ENCODE peak calls at places on chromosome 2, in ten cellular contexts. J is coronary artery, C is progenitor cell of endocrine pancreas, K is fibroblast of lung, M is transverse colon, S is type B pancreatic cell, D is WTC11, V is WERI-Rb-1, N is right atrium auricular region, L is neural progenitor cell. R is an unnamed sample.

GRCh38 chr2:98901702-98902101 is 34.3 kb downstream of the CRACDL start:
- DNase-seq in J (no peak), C (no peak), K (no peak), M (no peak), S (no peak), D (no peak), V (no peak), N (no peak), L (no peak), R (no peak)

GRCh38 chr2:24830351-24830750 is 37.1 kb downstream of the CENPO start:
- DNase-seq in J (peak), C (no peak), K (peak), M (peak), S (no peak), D (peak), V (no peak), N (no peak), L (no peak), R (peak)

GRCh38 chr2:157572725-157573124 is 55.9 kb downstream of the ACVR1C start:
- DNase-seq in J (no peak), C (no peak), K (no peak), M (no peak), S (no peak), D (no peak), V (no peak), N (no peak), L (no peak), R (peak)

GRCh38 chr2:5474716-5475115 is 217.5 kb upstream of the SOX11 start:
- DNase-seq in J (no peak), C (no peak), K (no peak), M (no peak), S (no peak), D (no peak), V (no peak), N (no peak), L (no peak), R (no peak)

GRCh38 chr2:207357216-207357615 is 172.5 kb upstream of the CREB1 start:
- DNase-seq in J (no peak), C (no peak), K (no peak), M (no peak), S (no peak), D (no peak), V (no peak), N (no peak), L (no peak), R (no peak)

GRCh38 chr2:11508279-11508678 is 25.6 kb upstream of the GREB1 start:
- DNase-seq in J (no peak), C (no peak), K (peak), M (no peak), S (no peak), D (no peak), V (no peak), N (no peak), L (no peak), R (no peak)

GRCh38 chr2:199572571-199572970 is 114.8 kb upstream of the SATB2 start:
- DNase-seq in J (no peak), C (no peak), K (no peak), M (no peak), S (no peak), D (no peak), V (no peak), N (no peak), L (no peak), R (no peak)

GRCh38 chr2:33900610-33901009 is 301.5 kb upstream of the FAM98A start:
- DNase-seq in J (no peak), C (no peak), K (no peak), M (no peak), S (no peak), D (no peak), V (no peak), N (no peak), L (no peak), R (no peak)

GRCh38 chr2:239776441-239777033 is 248.6 kb downstream of the NDUFA10 start:
- DNase-seq in J (peak), C (no peak), K (no peak), M (no peak), S (no peak), D (no peak), V (no peak), N (no peak), L (no peak), R (no peak)

GRCh38 chr2:71561441-71562267 is 108.3 kb downstream of the DYSF start:
- DNase-seq in J (no peak), C (no peak), K (no peak), M (no peak), S (no peak), D (no peak), V (no peak), N (no peak), L (no peak), R (no peak)

GRCh38 chr2:15427987-15428386 is 133.1 kb downstream of the NBAS start:
- DNase-seq in J (no peak), C (no peak), K (no peak), M (no peak), S (no peak), D (no peak), V (no peak), N (no peak), L (no peak), R (no peak)

GRCh38 chr2:177600917-177601316 is 208.3 kb downstream of the AGPS start:
- DNase-seq in J (no peak), C (no peak), K (no peak), M (no peak), S (no peak), D (no peak), V (no peak), N (no peak), L (no peak), R (no peak)

GRCh38 chr2:223969856-223970255 is 12.6 kb downstream of the MRPL44 start:
- DNase-seq in J (no peak), C (no peak), K (no peak), M (no peak), S (no peak), D (no peak), V (no peak), N (no peak), L (no peak), R (no peak)

GRCh38 chr2:219186754-219187456 is 8.8 kb downstream of the RETREG2 start:
- DNase-seq in J (no peak), C (no peak), K (no peak), M (no peak), S (no peak), D (no peak), V (no peak), N (no peak), L (no peak), R (no peak)

GRCh38 chr2:168490015-168490874 is 34.2 kb downstream of the CERS6 start:
- DNase-seq in J (no peak), C (no peak), K (peak), M (no peak), S (no peak), D (no peak), V (no peak), N (no peak), L (peak), R (peak)

GRCh38 chr2:212726403-212726802 is 187.8 kb upstream of the ERBB4 start:
- DNase-seq in J (no peak), C (no peak), K (no peak), M (no peak), S (no peak), D (no peak), V (no peak), N (no peak), L (no peak), R (no peak)

GRCh38 chr2:96117701-96118588 is 1.6 kb upstream of the ADRA2B start:
- DNase-seq in J (no peak), C (no peak), K (no peak), M (no peak), S (no peak), D (peak), V (peak), N (no peak), L (peak), R (no peak)

GRCh38 chr2:174120346-174120745 is 128.0 kb downstream of the OLA1 start:
- DNase-seq in J (no peak), C (no peak), K (peak), M (no peak), S (no peak), D (no peak), V (no peak), N (no peak), L (no peak), R (peak)

GRCh38 chr2:235666240-235666781 is 172.5 kb downstream of the AGAP1 start:
- DNase-seq in J (no peak), C (no peak), K (peak), M (no peak), S (no peak), D (no peak), V (peak), N (no peak), L (peak), R (peak)

GRCh38 chr2:10278029-10278762 is 24.5 kb upstream of the HPCAL1 start:
- DNase-seq in J (no peak), C (no peak), K (peak), M (peak), S (no peak), D (no peak), V (no peak), N (peak), L (no peak), R (peak)

DNA sequence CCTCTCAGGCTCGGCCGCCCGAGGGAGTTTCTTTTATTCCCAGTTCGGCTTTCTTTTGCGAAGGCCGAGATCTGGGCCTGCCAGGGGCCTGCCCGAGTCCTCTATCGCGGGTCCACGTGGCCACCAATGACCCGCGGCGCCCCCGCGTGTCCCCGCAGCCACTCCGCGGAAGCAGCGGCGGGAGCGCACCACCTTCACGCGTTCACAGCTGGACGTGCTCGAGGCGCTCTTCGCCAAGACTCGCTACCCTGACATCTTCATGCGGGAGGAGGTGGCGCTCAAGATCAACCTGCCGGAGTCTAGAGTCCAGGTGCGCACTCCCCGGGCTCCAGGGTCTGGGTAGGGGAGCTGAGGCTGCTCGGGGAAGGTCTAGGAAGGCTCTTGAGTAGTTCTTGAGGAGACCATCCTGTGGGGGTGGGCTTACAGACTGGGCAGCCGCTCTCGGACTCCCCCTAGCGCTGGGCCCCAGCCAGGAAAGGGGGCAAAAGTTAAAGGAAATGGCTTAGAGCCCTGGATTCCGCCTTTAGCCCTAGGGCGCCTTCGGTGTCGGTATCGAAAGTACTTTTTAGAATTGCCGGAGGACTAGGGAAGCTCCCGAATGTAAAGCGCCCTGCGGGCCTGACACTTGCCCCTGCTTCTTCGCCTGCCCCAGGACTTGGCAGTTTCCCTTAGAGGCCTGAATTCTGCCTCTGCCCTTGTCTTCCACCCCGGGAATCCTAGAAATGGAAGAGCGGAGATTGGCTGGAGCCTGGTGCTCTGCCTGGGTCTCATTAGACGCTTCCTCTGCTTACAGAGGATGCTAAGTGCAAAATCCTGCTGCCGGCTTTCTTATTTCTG is 3.5 kb downstream of the OTX1 start:
- DNase-seq in J (no peak), C (peak), K (no peak), M (peak), S (peak), D (peak), V (peak), N (no peak), L (peak), R (no peak)
- TF ChIP-seq CTCF in J (no peak), C (peak), K (no peak), M (peak), S (peak), D (peak), V (no peak), N (no peak), L (peak), R (no peak)

GRCh38 chr2:35343135-35343534 is 1012.4 kb upstream of the CRIM1 start:
- DNase-seq in J (no peak), C (no peak), K (no peak), M (no peak), S (no peak), D (no peak), V (no peak), N (no peak), L (peak), R (peak)

GRCh38 chr2:35337922-35338321 is 1017.7 kb upstream of the CRIM1 start:
- DNase-seq in J (no peak), C (no peak), K (no peak), M (no peak), S (no peak), D (no peak), V (no peak), N (no peak), L (no peak), R (no peak)
- TF ChIP-seq CTCF in J (no peak), C (no peak), K (no peak), M (no peak), S (no peak), D (no peak), V (no peak), N (no peak), L (no peak), R (no peak)

DNA sequence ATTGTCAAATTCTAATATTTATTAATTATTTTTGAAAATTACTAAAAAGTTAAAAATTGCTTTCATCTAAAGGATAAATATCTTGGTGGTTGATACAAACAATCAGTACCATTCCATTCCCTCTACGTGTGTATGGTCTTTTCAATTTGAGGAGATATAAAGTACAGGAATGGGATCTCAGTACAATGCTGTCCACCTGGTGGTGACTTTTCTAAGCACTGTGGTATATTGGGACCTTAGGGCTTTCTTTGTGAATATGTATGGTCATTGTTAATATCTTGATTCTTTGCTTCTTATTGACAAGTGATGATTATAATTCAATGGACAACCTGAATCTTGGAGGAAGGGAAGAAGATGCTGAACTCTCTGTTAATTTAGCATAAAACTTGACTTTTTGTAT is 83.1 kb downstream of the NBEAL1 start:
- DNase-seq in J (no peak), C (no peak), K (no peak), M (no peak), S (no peak), D (no peak), V (no peak), N (no peak), L (no peak), R (peak)
- TF ChIP-seq CTCF in J (no peak), C (peak), K (peak), M (peak), S (peak), D (no peak), V (peak), N (no peak), L (peak), R (peak)

GRCh38 chr2:231611273-231612198 is 18.9 kb downstream of the TEX44 start:
- DNase-seq in J (peak), C (no peak), K (peak), M (peak), S (no peak), D (peak), V (peak), N (peak), L (peak), R (peak)
- TF ChIP-seq CTCF in J (no peak), C (no peak), K (peak), M (peak), S (peak), D (no peak), V (peak), N (no peak), L (peak), R (no peak)

GRCh38 chr2:233033672-233034071 is 1.2 kb downstream of the NEU2 start:
- DNase-seq in J (peak), C (no peak), K (no peak), M (no peak), S (no peak), D (no peak), V (no peak), N (no peak), L (no peak), R (no peak)

GRCh38 chr2:233034091-233034882 is 1.8 kb downstream of the NEU2 start:
- DNase-seq in J (peak), C (no peak), K (no peak), M (no peak), S (no peak), D (no peak), V (no peak), N (no peak), L (no peak), R (no peak)

GRCh38 chr2:233032551-233033320 is at the start of gene NEU2:
- DNase-seq in J (peak), C (no peak), K (peak), M (no peak), S (no peak), D (no peak), V (no peak), N (no peak), L (no peak), R (no peak)

GRCh38 chr2:233029321-233029720 is 3.2 kb upstream of the NEU2 start:
- DNase-seq in J (no peak), C (no peak), K (no peak), M (no peak), S (no peak), D (no peak), V (no peak), N (no peak), L (no peak), R (peak)

DNA sequence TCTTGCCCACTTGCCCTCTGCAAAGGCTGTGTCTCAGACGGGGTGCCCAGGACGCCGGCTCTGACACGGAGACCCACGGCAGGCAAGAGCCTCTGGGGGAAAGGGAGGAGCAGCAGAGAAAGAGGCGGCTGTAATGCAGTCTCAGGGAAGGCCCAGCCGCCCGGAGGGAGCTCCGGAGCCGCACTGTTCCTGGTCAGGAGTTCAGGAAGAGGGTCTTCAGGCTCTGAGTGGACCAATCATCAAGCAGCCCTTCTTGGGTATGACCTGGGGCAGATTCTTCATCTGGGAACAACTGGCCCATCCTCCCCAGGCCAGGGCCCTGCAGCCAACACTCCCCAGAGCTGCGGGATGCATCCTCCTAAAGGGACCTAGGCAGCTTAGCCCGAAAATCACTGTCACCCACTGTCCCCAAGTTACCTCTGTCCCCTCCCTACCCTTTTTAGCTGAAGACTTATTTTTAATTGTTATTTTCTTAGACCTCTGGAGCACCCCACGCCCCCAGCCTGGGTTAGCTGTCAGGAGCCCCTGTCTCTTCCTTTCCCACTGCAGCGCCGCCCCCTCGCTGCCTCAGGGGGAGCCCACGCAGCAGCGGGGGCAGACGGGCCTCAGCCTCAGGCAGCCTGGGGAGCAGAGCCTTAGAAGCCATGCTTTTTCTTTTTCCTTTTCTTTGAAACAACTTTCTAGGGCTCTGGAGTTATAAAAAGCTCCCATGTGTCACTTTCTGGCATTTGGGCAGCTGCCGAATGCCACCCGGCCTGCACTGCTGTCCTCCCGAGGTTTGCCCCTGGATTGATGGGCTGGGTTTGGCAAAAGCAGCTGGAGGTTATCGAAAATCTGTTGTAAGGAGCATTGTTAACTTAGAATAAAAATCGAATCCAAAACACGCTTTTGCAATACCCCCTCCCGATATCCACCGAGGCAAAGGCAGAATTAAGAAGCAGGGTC is 644 bp upstream of the NEU2 start:
- DNase-seq in J (peak), C (no peak), K (no peak), M (no peak), S (no peak), D (no peak), V (no peak), N (no peak), L (peak), R (no peak)
- TF ChIP-seq CTCF in J (no peak), C (no peak), K (no peak), M (no peak), S (no peak), D (no peak), V (no peak), N (no peak), L (peak), R (no peak)

GRCh38 chr2:233117811-233118480 is 57.8 kb downstream of the INPP5D start:
- DNase-seq in J (no peak), C (no peak), K (no peak), M (no peak), S (no peak), D (no peak), V (no peak), N (no peak), L (no peak), R (no peak)
- TF ChIP-seq CTCF in J (no peak), C (no peak), K (no peak), M (no peak), S (no peak), D (no peak), V (no peak), N (no peak), L (no peak), R (no peak)

GRCh38 chr2:132670104-132670960 is at the start of gene LYPD1:
- DNase-seq in J (no peak), C (peak), K (no peak), M (no peak), S (no peak), D (peak), V (no peak), N (no peak), L (peak), R (no peak)

GRCh38 chr2:132669854-132670103 is 226 bp downstream of the LYPD1 start:
- DNase-seq in J (no peak), C (peak), K (no peak), M (no peak), S (no peak), D (no peak), V (no peak), N (no peak), L (peak), R (peak)

GRCh38 chr2:132667716-132668115 is 2.3 kb downstream of the LYPD1 start:
- DNase-seq in J (no peak), C (no peak), K (no peak), M (no peak), S (no peak), D (no peak), V (no peak), N (no peak), L (no peak), R (no peak)

GRCh38 chr2:132668986-132669853 is 785 bp downstream of the LYPD1 start:
- DNase-seq in J (no peak), C (peak), K (peak), M (no peak), S (no peak), D (peak), V (peak), N (no peak), L (peak), R (peak)

DNA sequence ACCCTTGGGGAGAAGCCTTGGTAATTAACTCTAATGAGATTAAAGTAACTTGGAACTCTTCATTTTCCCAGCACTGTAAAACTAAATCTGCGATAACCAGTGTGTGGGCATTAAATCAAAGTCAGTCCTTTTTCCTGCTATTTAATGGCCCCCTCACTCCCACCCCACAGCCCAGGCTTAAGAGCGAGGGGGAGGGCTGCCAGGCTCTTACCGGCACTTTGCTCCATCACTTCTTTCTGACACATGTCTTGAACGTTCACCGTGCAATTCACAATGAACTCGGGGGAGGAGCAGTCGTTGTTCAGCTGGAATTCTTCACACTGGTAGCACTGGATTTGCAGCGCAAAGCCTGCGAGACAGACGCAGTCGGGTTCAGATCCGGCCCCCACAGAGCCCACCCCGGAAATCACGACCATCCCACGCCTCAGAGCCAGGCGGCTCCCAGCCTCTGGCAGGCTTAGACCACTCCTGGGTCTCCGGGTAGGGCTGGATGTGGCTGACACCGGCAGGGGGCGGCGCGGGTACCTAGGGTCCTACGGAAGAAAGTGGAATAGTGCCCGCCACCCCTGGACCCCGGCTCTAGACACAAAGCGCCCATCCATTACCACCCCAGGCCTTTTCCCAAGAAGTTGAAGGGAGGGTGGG is 1.7 kb downstream of the LYPD1 start:
- DNase-seq in J (no peak), C (peak), K (no peak), M (no peak), S (no peak), D (peak), V (peak), N (no peak), L (peak), R (no peak)
- TF ChIP-seq CTCF in J (no peak), C (peak), K (no peak), M (no peak), S (peak), D (peak), V (peak), N (no peak), L (peak), R (no peak)